ENCODE peak calls at places on chromosomes 11 and 22, in ten cellular contexts. R is NCI-H774; G is CD8-positive, alpha-beta T cell; M is spleen; J is brain microvascular endothelial cell; E is AG08396; B is heart right ventricle; Y is stimulated activated CD4-positive, alpha-beta T cell treated with anti-CD3 and anti-CD28 coated beads, Interleukin-12 subunit alpha, Interleukin-12 subunit beta, amount 100 ng/mL, for 24 hours; K is LoVo; S is upper lobe of left lung. N is an unnamed sample.

GRCh38 chr11:76626921-76627391 is 43.6 kb downstream of the LRRC32 start:
- DNase-seq in R (no peak), G (peak; percentile 13), M (no peak), J (peak; percentile 32), E (no peak), B (no peak), Y (peak; percentile 57), K (no peak), S (no peak), N (no peak)

GRCh38 chr11:72561856-72562255 is 112.4 kb downstream of the PDE2A start:
- DNase-seq in R (no peak), G (no peak), M (no peak), J (no peak), E (no peak), B (no peak), Y (no peak), K (no peak), S (no peak), N (no peak)

GRCh38 chr11:33179431-33179830 is 18.2 kb upstream of the CSTF3 start:
- DNase-seq in R (no peak), G (no peak), M (no peak), J (peak; percentile 27), E (no peak), B (no peak), Y (no peak), K (no peak), S (no peak), N (no peak)

GRCh38 chr11:64870176-64870892 is 8.1 kb downstream of the EHD1 start:
- DNase-seq in R (no peak), G (no peak), M (peak; percentile 88), J (peak; percentile 58), E (peak; percentile 70), B (peak; percentile 69), Y (no peak), K (no peak), S (peak; percentile 86), N (no peak)

GRCh38 chr11:35144103-35144741 is 5.3 kb downstream of the CD44 start:
- DNase-seq in R (no peak), G (peak; percentile 48), M (peak; percentile 89), J (peak; percentile 53), E (peak; percentile 66), B (no peak), Y (peak; percentile 54), K (no peak), S (no peak), N (no peak)

GRCh38 chr11:134062255-134063030 is 6.4 kb upstream of the JAM3 start:
- DNase-seq in R (no peak), G (no peak), M (no peak), J (no peak), E (no peak), B (no peak), Y (no peak), K (no peak), S (no peak), N (no peak)

GRCh38 chr22:23063539-23064380 is 6.6 kb upstream of the GNAZ start:
- DNase-seq in R (no peak), G (no peak), M (peak; percentile 64), J (no peak), E (no peak), B (peak; percentile 9), Y (no peak), K (no peak), S (no peak), N (no peak)

GRCh38 chr11:26649884-26650283 is 72.0 kb downstream of the SLC5A12 start:
- DNase-seq in R (no peak), G (no peak), M (no peak), J (peak; percentile 73), E (peak; percentile 47), B (no peak), Y (peak; percentile 2), K (peak; percentile 69), S (no peak), N (peak; percentile 35)

GRCh38 chr11:57920971-57921370 is 102.7 kb upstream of the OR9Q1 start:
- DNase-seq in R (no peak), G (no peak), M (no peak), J (no peak), E (no peak), B (no peak), Y (no peak), K (no peak), S (no peak), N (no peak)

GRCh38 chr11:1083621-1084551 is 9.2 kb downstream of the MUC2 start:
- DNase-seq in R (no peak), G (no peak), M (peak; percentile 67), J (no peak), E (no peak), B (peak; percentile 13), Y (no peak), K (no peak), S (no peak), N (no peak)

GRCh38 chr11:77602385-77603105 is 12.8 kb downstream of the AQP11 start:
- DNase-seq in R (no peak), G (no peak), M (no peak), J (peak; percentile 69), E (peak; percentile 57), B (no peak), Y (no peak), K (peak; percentile 74), S (no peak), N (no peak)

GRCh38 chr22:36931446-36931845 is 18.0 kb downstream of the CSF2RB start:
- DNase-seq in R (no peak), G (no peak), M (no peak), J (no peak), E (no peak), B (no peak), Y (no peak), K (no peak), S (no peak), N (no peak)

GRCh38 chr11:75570559-75571139 is 8.6 kb downstream of the SERPINH1 start:
- DNase-seq in R (no peak), G (no peak), M (no peak), J (no peak), E (no peak), B (no peak), Y (no peak), K (no peak), S (no peak), N (no peak)

GRCh38 chr22:47053865-47054185 is 291.4 kb downstream of the TBC1D22A start:
- DNase-seq in R (no peak), G (no peak), M (peak; percentile 49), J (peak; percentile 61), E (peak; percentile 50), B (no peak), Y (no peak), K (no peak), S (no peak), N (no peak)

GRCh38 chr11:12889243-12889642 is 119.9 kb upstream of the RASSF10 start:
- DNase-seq in R (no peak), G (no peak), M (no peak), J (peak; percentile 43), E (peak; percentile 71), B (peak; percentile 28), Y (no peak), K (no peak), S (peak; percentile 37), N (no peak)

GRCh38 chr22:47148956-47149748 is 386.7 kb downstream of the TBC1D22A start:
- DNase-seq in R (no peak), G (no peak), M (no peak), J (no peak), E (no peak), B (no peak), Y (no peak), K (no peak), S (no peak), N (no peak)

GRCh38 chr11:9815486-9816136 is 151.7 kb downstream of the SWAP70 start:
- DNase-seq in R (no peak), G (no peak), M (no peak), J (peak; percentile 79), E (peak; percentile 72), B (no peak), Y (no peak), K (no peak), S (no peak), N (no peak)

GRCh38 chr11:104043137-104043536 is 6.7 kb downstream of the DDI1 start:
- DNase-seq in R (no peak), G (no peak), M (no peak), J (peak; percentile 4), E (no peak), B (no peak), Y (no peak), K (no peak), S (no peak), N (no peak)

GRCh38 chr11:126748097-126748756 is 252.3 kb downstream of the KIRREL3 start:
- DNase-seq in R (peak; percentile 72), G (no peak), M (peak; percentile 85), J (no peak), E (no peak), B (no peak), Y (no peak), K (no peak), S (no peak), N (no peak)

GRCh38 chr11:5694642-5695041 is 5.1 kb downstream of the TRIM22 start:
- DNase-seq in R (no peak), G (no peak), M (no peak), J (no peak), E (no peak), B (no peak), Y (no peak), K (no peak), S (no peak), N (no peak)

GRCh38 chr22:36419177-36419911 is 31.6 kb upstream of the MYH9 start:
- DNase-seq in R (no peak), G (no peak), M (no peak), J (no peak), E (peak; percentile 64), B (peak; percentile 32), Y (no peak), K (peak; percentile 71), S (no peak), N (no peak)

GRCh38 chr11:86508604-86509471 is 134.2 kb downstream of the CCDC81 start:
- DNase-seq in R (no peak), G (no peak), M (no peak), J (no peak), E (no peak), B (no peak), Y (no peak), K (peak; percentile 77), S (no peak), N (no peak)

GRCh38 chr22:44399906-44400762 is 87.4 kb upstream of the SHISAL1 start:
- DNase-seq in R (no peak), G (no peak), M (peak; percentile 58), J (no peak), E (no peak), B (no peak), Y (no peak), K (no peak), S (no peak), N (peak; percentile 9)

GRCh38 chr11:65663634-65664200 is 1.0 kb upstream of the RELA start:
- DNase-seq in R (no peak), G (peak; percentile 39), M (peak; percentile 89), J (no peak), E (peak; percentile 64), B (peak; percentile 69), Y (peak; percentile 51), K (peak; percentile 32), S (peak; percentile 84), N (no peak)

GRCh38 chr11:29184939-29185890 is 831.6 kb downstream of the KCNA4 start:
- DNase-seq in R (no peak), G (no peak), M (no peak), J (peak; percentile 92), E (peak; percentile 70), B (no peak), Y (no peak), K (no peak), S (no peak), N (no peak)

GRCh38 chr11:134228625-134229024 is 4.2 kb downstream of the VPS26B start:
- DNase-seq in R (no peak), G (peak; percentile 19), M (no peak), J (no peak), E (no peak), B (no peak), Y (no peak), K (no peak), S (no peak), N (no peak)

GRCh38 chr11:31702966-31703365 is 108.2 kb downstream of the PAX6 start:
- DNase-seq in R (peak; percentile 16), G (no peak), M (no peak), J (peak; percentile 24), E (peak; percentile 13), B (no peak), Y (no peak), K (no peak), S (no peak), N (no peak)

GRCh38 chr11:48055292-48056132 is 75.2 kb downstream of the PTPRJ start:
- DNase-seq in R (no peak), G (peak; percentile 46), M (no peak), J (peak; percentile 54), E (no peak), B (no peak), Y (peak; percentile 54), K (no peak), S (no peak), N (no peak)

N was measured in omental fat pad.